ENCODE peak calls at places on chromosome 1, in ten cellular contexts. J, S, K, L, Y, B, D, E, U and W are unnamed samples.

GRCh38 chr1:212030936-212031528 is 4.3 kb downstream of the INTS7 start:
- DNase-seq in L (no peak), E (no peak), D (peak; percentile 87), K (no peak), S (peak; percentile 67), J (peak; percentile 67), U (peak; percentile 79), B (peak; percentile 56), Y (peak; percentile 51), W (peak; percentile 74)

GRCh38 chr1:207978441-207978840 is 67.5 kb upstream of the CD34 start:
- DNase-seq in Y (no peak), B (no peak), S (no peak), D (no peak), J (no peak), E (no peak), U (no peak), K (no peak), L (no peak), W (no peak)

GRCh38 chr1:23400324-23401110 is 24.0 kb downstream of the TCEA3 start:
- DNase-seq in S (no peak), Y (no peak), B (no peak), K (peak; percentile 66), D (peak; percentile 67), U (peak; percentile 86), J (no peak), L (no peak), E (no peak), W (peak; percentile 76)

GRCh38 chr1:15714438-15715136 is 21.5 kb upstream of the SLC25A34 start:
- DNase-seq in U (peak; percentile 71), S (no peak), B (peak; percentile 61), D (peak; percentile 96), Y (no peak), J (no peak), L (no peak), E (no peak), K (no peak), W (peak; percentile 89)

GRCh38 chr1:221761354-221762002 is 19.6 kb upstream of the DUSP10 start:
- DNase-seq in K (no peak), S (no peak), B (no peak), E (no peak), Y (no peak), D (no peak), U (no peak), J (no peak), L (no peak), W (no peak)

GRCh38 chr1:198496216-198497143 is 44.0 kb downstream of the ATP6V1G3 start:
- DNase-seq in J (no peak), B (no peak), K (no peak), D (peak; percentile 80), E (no peak), U (peak; percentile 47), S (peak; percentile 35), L (no peak), Y (no peak), W (peak; percentile 41)

GRCh38 chr1:214550339-214551051 is 907 bp downstream of the PTPN14 start:
- DNase-seq in Y (no peak), B (no peak), E (peak; percentile 42), S (no peak), K (no peak), D (no peak), U (no peak), J (no peak), L (no peak), W (peak; percentile 25)

GRCh38 chr1:147756336-147756735 is 4.1 kb downstream of the GJA5 start:
- DNase-seq in L (no peak), S (no peak), U (no peak), B (no peak), E (no peak), D (no peak), J (no peak), Y (no peak), K (no peak), W (no peak)

DNA sequence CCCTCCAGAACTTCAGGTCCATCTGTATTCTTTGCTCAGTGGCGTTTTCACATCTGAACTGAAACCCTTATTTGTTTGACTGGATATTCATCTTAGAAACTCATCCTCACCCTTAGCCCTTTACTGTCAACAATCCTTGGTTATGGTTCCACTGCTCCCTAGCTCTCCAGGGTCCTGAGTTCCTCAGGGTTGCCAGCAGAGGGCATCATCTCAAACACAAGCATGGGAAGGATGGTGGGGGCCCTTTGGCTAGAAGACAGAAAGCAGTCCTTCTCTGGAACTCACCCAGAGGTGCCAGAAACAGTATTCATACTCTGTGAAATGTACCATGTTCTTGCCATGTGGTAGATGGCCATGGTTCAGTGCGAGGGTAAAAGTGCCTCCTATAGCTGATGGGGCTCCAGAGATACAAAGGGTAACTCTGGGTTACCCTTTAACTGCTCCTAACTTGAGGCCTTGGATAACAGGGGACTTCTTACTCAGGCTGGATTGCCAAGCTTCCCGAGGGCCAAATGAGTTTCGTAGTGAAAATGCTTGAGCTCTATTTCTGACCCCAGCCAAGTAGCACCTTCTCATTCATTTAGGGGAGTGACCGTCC is 11.3 kb downstream of the NCSTN start:
- DNase-seq in D (peak; percentile 17), B (no peak), E (peak; percentile 73), K (no peak), L (no peak), J (peak; percentile 30), S (no peak), U (peak; percentile 50), Y (peak; percentile 38), W (peak; percentile 34)
- TF ChIP-seq CTCF in D (peak; percentile 55), B (peak; percentile 55), E (peak; percentile 92), K (no peak), L (peak; percentile 30), J (peak; percentile 43), S (peak; percentile 63), U (peak; percentile 67), Y (peak; percentile 42), W (peak; percentile 65)

GRCh38 chr1:32743380-32744062 is 41.0 kb upstream of the SYNC start:
- DNase-seq in K (no peak), Y (no peak), D (no peak), E (no peak), B (no peak), S (no peak), U (no peak), L (no peak), J (no peak), W (no peak)
- H3K4me3 ChIP-seq in K (no peak overlapping the region), Y (peak overlapping the region; percentile 11), D (no peak overlapping the region), E (no peak overlapping the region), B (peak overlapping the region; percentile 68), S (peak overlapping the region; percentile 82), U (no peak overlapping the region), L (no peak overlapping the region), J (peak overlapping the region; percentile 82), W (no peak overlapping the region)

DNA sequence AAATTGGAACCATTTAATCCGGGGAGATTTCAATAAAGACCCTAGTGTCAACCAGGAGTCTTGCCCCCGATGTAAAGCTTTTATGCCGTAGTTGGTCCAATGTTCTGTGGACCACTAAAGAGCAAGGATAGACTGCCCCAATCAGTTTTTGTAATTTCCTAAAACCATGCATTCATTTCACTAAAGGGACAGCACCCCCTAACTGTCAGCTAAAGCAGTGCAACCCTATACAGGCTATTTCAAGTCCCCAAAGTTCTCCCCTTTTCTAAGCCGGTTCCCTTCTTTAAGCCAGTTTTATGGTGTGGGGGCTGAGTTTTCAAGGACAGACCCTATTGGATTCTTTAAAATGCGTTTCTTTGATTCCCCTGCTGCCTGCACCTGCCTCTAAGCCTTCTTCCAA is 12.7 kb upstream of the PDPN start:
- DNase-seq in B (no peak), K (no peak), L (no peak), D (no peak), Y (no peak), S (no peak), U (no peak), J (no peak), E (peak; percentile 71), W (no peak)
- TF ChIP-seq CTCF in B (no peak), K (no peak), L (peak; percentile 25), D (peak; percentile 16), Y (peak; percentile 18), S (peak; percentile 33), U (peak; percentile 39), J (no peak), E (peak; percentile 69), W (peak; percentile 43)

DNA sequence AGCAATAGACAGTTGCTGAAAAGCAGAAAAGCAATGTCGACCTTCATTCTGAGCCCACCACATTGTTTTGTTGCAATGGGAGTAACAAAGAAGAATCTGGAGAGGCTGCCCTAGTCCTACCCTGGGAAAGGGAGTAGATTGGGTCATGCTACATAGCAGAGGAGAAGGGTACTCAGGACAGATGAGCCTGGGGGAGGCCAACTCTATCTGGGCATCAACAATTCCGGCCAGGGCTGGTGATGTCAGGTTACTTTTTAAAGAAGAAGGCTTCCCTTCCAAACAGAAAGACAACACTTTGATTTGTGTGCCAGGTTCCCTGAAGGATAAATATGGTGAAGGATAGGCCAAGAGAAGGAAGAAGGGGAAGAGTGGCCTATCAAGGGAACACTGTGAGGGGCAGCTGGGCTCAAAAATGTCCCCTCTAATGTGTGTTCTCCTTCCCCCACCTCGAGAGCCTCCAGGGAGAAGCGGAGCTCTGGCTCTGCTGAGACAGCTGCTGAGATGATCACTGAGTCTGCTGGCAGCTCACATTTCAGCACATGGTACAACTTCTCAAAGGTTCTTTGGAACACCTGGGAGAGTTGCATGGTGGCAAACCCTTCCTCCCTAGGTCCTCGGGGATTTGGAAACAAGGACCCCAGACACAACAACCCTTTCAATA is 3.2 kb upstream of the ADIPOR1 start:
- DNase-seq in K (no peak), B (no peak), U (no peak), S (no peak), Y (no peak), E (no peak), D (no peak), J (no peak), L (no peak), W (no peak)
- H3K4me3 ChIP-seq in K (no peak overlapping the region), B (no peak overlapping the region), U (no peak overlapping the region), S (no peak overlapping the region), Y (no peak overlapping the region), E (no peak overlapping the region), D (no peak overlapping the region), J (no peak overlapping the region), L (no peak overlapping the region), W (no peak overlapping the region)

DNA sequence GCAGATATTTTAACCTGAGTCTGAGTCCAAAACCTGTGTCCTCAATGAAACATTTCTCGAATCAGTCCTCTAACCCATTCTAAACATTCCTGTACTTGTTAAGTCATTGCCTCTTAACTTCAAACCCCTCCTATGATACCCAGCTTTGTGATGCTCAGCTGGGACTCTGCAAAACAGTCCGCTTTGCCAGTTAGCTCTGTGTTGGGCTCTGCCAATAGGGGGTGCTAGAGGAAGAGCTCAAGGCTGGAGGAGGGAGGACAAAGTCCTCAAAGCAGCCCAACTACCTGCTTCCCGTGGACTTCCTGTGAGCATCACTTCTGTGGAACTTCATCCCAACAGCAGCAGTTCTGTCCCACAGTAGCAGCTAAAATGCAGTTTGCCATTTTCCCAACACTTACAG is 38.1 kb upstream of the SYT14 start:
- DNase-seq in E (peak; percentile 91), K (no peak), J (peak; percentile 31), Y (no peak), B (no peak), D (no peak), L (no peak), S (no peak), U (no peak), W (no peak)
- TF ChIP-seq CTCF in E (peak; percentile 91), K (no peak), J (peak; percentile 8), Y (peak; percentile 7), B (peak; percentile 28), D (no peak), L (no peak), S (peak; percentile 65), U (peak; percentile 42), W (peak; percentile 27)

GRCh38 chr1:245605480-245606156 is 450.8 kb downstream of the KIF26B start:
- DNase-seq in J (no peak), D (peak; percentile 84), S (no peak), B (peak; percentile 70), U (peak; percentile 75), E (no peak), Y (peak; percentile 62), L (no peak), K (no peak), W (peak; percentile 93)
- H3K4me3 ChIP-seq in J (no peak overlapping the region), D (no peak overlapping the region), S (no peak overlapping the region), B (no peak overlapping the region), U (no peak overlapping the region), E (no peak overlapping the region), Y (no peak overlapping the region), L (no peak overlapping the region), K (no peak overlapping the region), W (no peak overlapping the region)